ENCODE peak calls at places on chromosomes 4 and X, in four cellular contexts. D is H1, U is HepG2, M is GM12878. C is an unnamed sample.

GRCh38 chrX:18654873-18655836 is 16.8 kb downstream of the RS1 start:
- DNase-seq in D (no peak), U (peak; percentile 28), M (no peak), C (no peak)

GRCh38 chr4:138192113-138192512 is 50.0 kb downstream of the SLC7A11 start:
- DNase-seq in D (no peak), U (peak; percentile 68), M (no peak), C (no peak)

GRCh38 chr4:4321951-4322688 is 32.1 kb downstream of the ZBTB49 start:
- DNase-seq in D (no peak), U (no peak), M (no peak), C (no peak)

GRCh38 chr4:8906668-8906970 is 35.0 kb upstream of the HMX1 start:
- DNase-seq in D (no peak), U (no peak), M (no peak), C (no peak)

GRCh38 chr4:186015212-186015817 is 53.6 kb upstream of the TLR3 start:
- DNase-seq in D (no peak), U (no peak), M (no peak), C (no peak)

GRCh38 chr4:5710962-5711478 is at the start of gene EVC:
- DNase-seq in D (peak; percentile 85), U (peak; percentile 54), M (no peak), C (peak; percentile 66)

GRCh38 chr4:71236226-71236625 is 102.6 kb upstream of the SLC4A4 start:
- DNase-seq in D (no peak), U (no peak), M (no peak), C (no peak)

GRCh38 chrX:20363003-20363674 is 96.4 kb upstream of the RPS6KA3 start:
- DNase-seq in D (no peak), U (no peak), M (no peak), C (no peak)

GRCh38 chr4:73620115-73620792 is at the start of gene RASSF6:
- DNase-seq in D (peak; percentile 75), U (no peak), M (no peak), C (peak; percentile 13)

GRCh38 chrX:68490644-68491043 is 8.2 kb upstream of the YIPF6 start:
- DNase-seq in D (no peak), U (peak; percentile 58), M (no peak), C (no peak)

GRCh38 chrX:154310991-154311541 is 15.5 kb downstream of the TKTL1 start:
- DNase-seq in D (no peak), U (no peak), M (no peak), C (no peak)

GRCh38 chr4:73259552-73260140 is 1.0 kb upstream of the ANKRD17 start:
- DNase-seq in D (no peak), U (peak; percentile 9), M (no peak), C (no peak)

GRCh38 chrX:9164086-9164485 is 130.2 kb upstream of the FAM9B start:
- DNase-seq in D (no peak), U (no peak), M (no peak), C (no peak)

GRCh38 chr4:173448557-173448918 is 49.6 kb upstream of the SCRG1 start:
- DNase-seq in D (no peak), U (no peak), M (no peak), C (no peak)

GRCh38 chrX:132023896-132024386 is 839 bp downstream of the STK26 start:
- DNase-seq in D (peak; percentile 54), U (no peak), M (no peak), C (no peak)

GRCh38 chr4:39559641-39560040 is 32.4 kb upstream of the UGDH start:
- DNase-seq in D (no peak), U (no peak), M (no peak), C (no peak)

GRCh38 chr4:87567191-87567590 is 38.0 kb upstream of the SPARCL1 start:
- DNase-seq in D (no peak), U (no peak), M (no peak), C (no peak)

GRCh38 chr4:6115342-6115741 is 85.0 kb downstream of the JAKMIP1 start:
- DNase-seq in D (no peak), U (no peak), M (no peak), C (no peak)

DNA sequence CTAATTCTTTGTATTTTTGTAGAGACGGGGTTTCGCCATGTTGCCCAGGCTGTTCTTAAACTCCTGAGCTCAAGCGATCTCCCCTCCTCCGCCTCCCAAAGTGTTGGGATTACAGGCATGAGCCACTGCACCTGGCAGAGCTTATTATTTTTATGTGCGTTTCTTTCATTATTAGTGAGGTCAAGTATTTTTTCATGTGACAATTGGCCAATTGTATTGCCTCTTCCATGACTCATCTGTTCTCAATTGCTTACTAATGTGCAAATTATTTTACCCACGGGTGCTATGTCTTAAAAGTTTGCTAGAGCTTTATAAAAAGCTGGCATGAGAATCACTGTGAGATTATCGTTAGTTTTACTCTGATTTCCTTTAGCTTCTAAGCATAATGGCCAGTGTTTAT is 13.0 kb upstream of the ARX start:
- DNase-seq in D (no peak), U (no peak), M (no peak), C (no peak)
- TF ChIP-seq SUZ12 in D (no peak), U (no peak), M (no peak), C (no peak)

DNA sequence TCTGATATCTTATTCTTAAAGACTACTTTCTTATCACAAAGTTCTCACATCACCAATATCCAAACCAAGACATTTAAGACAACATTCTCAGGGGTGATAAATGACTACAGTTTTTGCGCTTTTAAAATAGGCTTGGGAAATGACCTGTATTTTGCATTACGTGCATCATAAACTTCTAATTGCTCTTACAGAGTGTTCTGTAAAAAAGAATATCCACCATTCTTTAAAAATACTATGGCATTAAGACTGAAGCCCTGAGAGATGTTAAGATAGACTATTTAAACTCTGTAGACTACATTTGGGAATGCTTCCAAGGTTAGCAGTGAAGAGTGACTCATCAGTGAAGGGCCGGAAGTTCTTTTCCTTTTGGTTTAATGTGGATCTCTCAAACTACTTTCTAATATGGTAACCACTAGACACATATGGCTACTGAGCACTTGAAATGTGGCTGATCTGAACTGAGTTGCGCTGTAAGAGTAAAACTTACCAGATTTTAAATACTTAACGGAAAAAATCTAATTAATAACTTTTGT is 518.8 kb upstream of the FTHL17 start:
- DNase-seq in D (no peak), U (peak; percentile 0), M (no peak), C (no peak)
- TF ChIP-seq ZNF274 in D (no peak), U (no peak), M (no peak), C (no peak)

GRCh38 chrX:152896450-152896849 is 1.4 kb upstream of the ZNF185 start:
- DNase-seq in D (no peak), U (no peak), M (no peak), C (no peak)

GRCh38 chrX:152899111-152899873 is 1.4 kb downstream of the ZNF185 start:
- DNase-seq in D (no peak), U (no peak), M (no peak), C (no peak)

GRCh38 chrX:152898442-152898841 is 575 bp downstream of the ZNF185 start:
- DNase-seq in D (no peak), U (no peak), M (no peak), C (no peak)

GRCh38 chrX:152895724-152896420 is 2.0 kb upstream of the ZNF185 start:
- DNase-seq in D (no peak), U (no peak), M (no peak), C (no peak)

GRCh38 chrX:152897216-152898144 is at the start of gene ZNF185:
- DNase-seq in D (peak; percentile 81), U (no peak), M (no peak), C (peak; percentile 47)
- TF ChIP-seq SUZ12 in D (no peak), U (no peak), M (no peak), C (no peak)

DNA sequence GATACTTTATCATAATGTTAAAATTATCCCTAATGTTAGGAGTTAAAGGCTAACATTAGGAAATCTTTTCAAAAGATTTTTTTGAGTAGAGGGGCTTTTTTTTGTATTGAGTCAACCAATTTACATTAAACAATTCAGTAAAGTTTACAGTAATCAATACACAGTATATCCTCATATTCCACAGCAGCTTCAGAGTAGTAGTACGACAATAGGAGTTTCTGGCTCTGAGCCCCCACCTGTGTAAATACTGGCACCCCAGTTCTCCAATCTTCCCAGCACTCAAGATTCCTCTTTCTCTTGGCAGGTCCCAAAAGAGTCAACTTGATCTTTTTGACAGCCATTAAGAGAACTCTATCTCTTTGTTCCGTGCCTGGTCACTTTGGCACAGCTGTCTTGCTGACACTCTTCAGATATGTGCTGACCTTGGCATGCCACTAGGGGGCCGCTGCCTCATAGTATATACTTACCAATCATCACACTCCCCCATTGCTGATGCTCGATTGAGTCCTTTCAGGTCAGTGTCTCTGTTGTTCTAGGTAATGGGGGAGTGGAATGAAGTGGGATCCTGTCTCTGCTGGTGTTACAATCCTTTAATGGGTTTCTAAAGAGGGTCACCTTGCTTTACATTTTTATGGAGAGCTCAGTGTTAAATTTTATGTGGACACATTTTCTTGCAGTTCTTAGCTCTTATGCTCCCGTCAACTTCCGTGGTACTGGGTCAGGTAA is 19.5 kb upstream of the CCNI start:
- DNase-seq in D (peak; percentile 79), U (peak; percentile 49), M (no peak), C (no peak)
- TF ChIP-seq ZNF274 in D (no peak), U (no peak), M (no peak), C (no peak)

GRCh38 chr4:66569228-66569627 is 898.9 kb upstream of the EPHA5 start:
- DNase-seq in D (no peak), U (no peak), M (no peak), C (no peak)

GRCh38 chr4:66568431-66568830 is 898.1 kb upstream of the EPHA5 start:
- DNase-seq in D (no peak), U (no peak), M (no peak), C (no peak)

GRCh38 chr4:66568001-66568400 is 897.7 kb upstream of the EPHA5 start:
- DNase-seq in D (no peak), U (no peak), M (no peak), C (no peak)

GRCh38 chr4:66565796-66566195 is 895.5 kb upstream of the EPHA5 start:
- DNase-seq in D (no peak), U (no peak), M (no peak), C (no peak)

DNA sequence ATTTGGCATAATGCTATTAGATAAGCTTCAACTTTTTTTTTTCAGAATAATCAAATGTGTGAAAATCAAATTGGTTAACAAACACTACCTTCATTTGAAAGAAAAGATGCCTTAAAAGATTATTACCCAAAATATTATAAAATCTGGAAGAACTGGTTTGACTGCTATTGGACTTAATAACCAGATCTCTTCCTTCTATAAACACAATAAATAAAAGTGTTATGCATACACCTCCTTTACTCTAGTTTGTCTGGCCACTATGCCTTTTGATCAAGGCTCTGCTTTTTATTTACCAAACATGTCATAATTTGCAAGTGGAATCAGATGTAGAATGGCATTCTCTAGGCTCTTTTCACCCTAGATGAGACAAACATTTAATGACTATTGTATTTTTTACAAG is 897.3 kb upstream of the EPHA5 start:
- DNase-seq in D (no peak), U (no peak), M (no peak), C (no peak)
- TF ChIP-seq SUZ12 in D (no peak), U (no peak), M (no peak), C (no peak)

C was measured in NT2/D1.